ENCODE peak calls at places on chromosomes 12 and 14, in six cellular contexts. K is HEK293T; T is stimulated activated CD4-positive, alpha-beta T cell treated with anti-CD3 and anti-CD28 coated beads, Interleukin-4, amount 100 ng/mL, for 48 hours; J is COLO829; V is effector memory CD4-positive, alpha-beta T cell; R is lower lobe of right lung. H is an unnamed sample.

GRCh38 chr12:55780695-55781094 is 36.8 kb downstream of the SARNP start:
- DNase-seq in K (no peak), T (no peak), J (no peak), V (no peak), R (no peak), H (no peak)

GRCh38 chr12:1643056-1643455 is 14.0 kb downstream of the WNT5B start:
- DNase-seq in K (no peak), T (no peak), J (no peak), V (no peak), R (no peak), H (no peak)

GRCh38 chr12:91357381-91357780 is 174.8 kb upstream of the DCN start:
- DNase-seq in K (no peak), T (no peak), J (no peak), V (no peak), R (no peak), H (no peak)

GRCh38 chr14:53027031-53027430 is 76.2 kb upstream of the FERMT2 start:
- DNase-seq in K (no peak), T (no peak), J (no peak), V (no peak), R (no peak), H (no peak)

GRCh38 chr12:30847259-30847658 is 79.3 kb upstream of the TSPAN11 start:
- DNase-seq in K (no peak), T (no peak), J (no peak), V (no peak), R (no peak), H (peak)

GRCh38 chr14:76900406-76901085 is 74.3 kb downstream of the LRRC74A start:
- DNase-seq in K (no peak), T (no peak), J (no peak), V (no peak), R (no peak), H (peak)

GRCh38 chr14:31510855-31511254 is 23.0 kb upstream of the GPR33 start:
- DNase-seq in K (no peak), T (no peak), J (no peak), V (no peak), R (no peak), H (no peak)

GRCh38 chr14:59395672-59396071 is 69.5 kb downstream of the GPR135 start:
- DNase-seq in K (no peak), T (no peak), J (no peak), V (no peak), R (no peak), H (no peak)

GRCh38 chr14:92684801-92685560 is 63.4 kb downstream of the LGMN start:
- DNase-seq in K (no peak), T (no peak), J (no peak), V (no peak), R (no peak), H (no peak)

GRCh38 chr12:292186-292585 is 29.6 kb upstream of the SLC6A13 start:
- DNase-seq in K (no peak), T (no peak), J (no peak), V (no peak), R (no peak), H (peak)

GRCh38 chr12:114866331-114866730 is 182.4 kb upstream of the TBX3 start:
- DNase-seq in K (no peak), T (no peak), J (no peak), V (no peak), R (no peak), H (no peak)

GRCh38 chr12:124381454-124382207 is 86.7 kb downstream of the RFLNA start:
- DNase-seq in K (no peak), T (no peak), J (no peak), V (no peak), R (peak), H (peak)

GRCh38 chr14:101006008-101006407 is 102.5 kb upstream of the RTL1 start:
- DNase-seq in K (no peak), T (no peak), J (no peak), V (no peak), R (no peak), H (no peak)

GRCh38 chr12:124545508-124546418 is 21.6 kb downstream of the NCOR2 start:
- DNase-seq in K (no peak), T (peak), J (no peak), V (no peak), R (peak), H (no peak)

H was measured in foreskin fibroblast.